ENCODE peak calls at places on chromosomes 4 and X, in nine cellular contexts. One of them, this sample, is unnamed.

GRCh38 chr4:106032851-106033286 is 137.6 kb downstream of the NPNT start:
- DNase-seq in fibroblast of mammary gland: peak
- DNase-seq in uterus: no peak
- DNase-seq in astrocyte of the spinal cord: peak
- DNase-seq in neural progenitor cell: no peak
- DNase-seq in fibroblast of the aortic adventitia: peak
- DNase-seq in IMR-90: no peak
- DNase-seq in PC-9: no peak
- DNase-seq in epithelial cell of proximal tubule: no peak
- DNase-seq in this sample: peak

GRCh38 chrX:47573334-47574095 is 8.7 kb upstream of the TIMP1 start:
- DNase-seq in fibroblast of mammary gland: peak
- DNase-seq in uterus: peak
- DNase-seq in astrocyte of the spinal cord: peak
- DNase-seq in neural progenitor cell: peak
- DNase-seq in fibroblast of the aortic adventitia: peak
- DNase-seq in IMR-90: peak
- DNase-seq in PC-9: no peak
- DNase-seq in epithelial cell of proximal tubule: no peak
- DNase-seq in this sample: peak

GRCh38 chrX:134484039-134484438 is 24.1 kb downstream of the HPRT1 start:
- DNase-seq in fibroblast of mammary gland: peak
- DNase-seq in uterus: no peak
- DNase-seq in astrocyte of the spinal cord: peak
- DNase-seq in neural progenitor cell: peak
- DNase-seq in fibroblast of the aortic adventitia: peak
- DNase-seq in IMR-90: peak
- DNase-seq in PC-9: no peak
- DNase-seq in epithelial cell of proximal tubule: no peak
- DNase-seq in this sample: peak

GRCh38 chr4:34676390-34676789 is 1567.9 kb downstream of the ARAP2 start:
- DNase-seq in fibroblast of mammary gland: no peak
- DNase-seq in uterus: no peak
- DNase-seq in astrocyte of the spinal cord: no peak
- DNase-seq in neural progenitor cell: peak
- DNase-seq in fibroblast of the aortic adventitia: no peak
- DNase-seq in IMR-90: no peak
- DNase-seq in PC-9: peak
- DNase-seq in epithelial cell of proximal tubule: no peak
- DNase-seq in this sample: no peak

GRCh38 chr4:40251366-40251765 is 54.5 kb downstream of the RHOH start:
- DNase-seq in fibroblast of mammary gland: peak
- DNase-seq in uterus: no peak
- DNase-seq in astrocyte of the spinal cord: no peak
- DNase-seq in neural progenitor cell: no peak
- DNase-seq in fibroblast of the aortic adventitia: no peak
- DNase-seq in IMR-90: no peak
- DNase-seq in PC-9: no peak
- DNase-seq in epithelial cell of proximal tubule: no peak
- DNase-seq in this sample: peak

GRCh38 chrX:821311-822178 is 191.0 kb downstream of the SHOX start:
- DNase-seq in fibroblast of mammary gland: no peak
- DNase-seq in uterus: no peak
- DNase-seq in astrocyte of the spinal cord: peak
- DNase-seq in neural progenitor cell: no peak
- DNase-seq in fibroblast of the aortic adventitia: no peak
- DNase-seq in IMR-90: no peak
- DNase-seq in PC-9: no peak
- DNase-seq in epithelial cell of proximal tubule: no peak
- DNase-seq in this sample: no peak

GRCh38 chrX:15336023-15336413 is 695 bp upstream of the PIGA start:
- DNase-seq in fibroblast of mammary gland: peak
- DNase-seq in uterus: no peak
- DNase-seq in astrocyte of the spinal cord: peak
- DNase-seq in neural progenitor cell: peak
- DNase-seq in fibroblast of the aortic adventitia: peak
- DNase-seq in IMR-90: peak
- DNase-seq in PC-9: peak
- DNase-seq in epithelial cell of proximal tubule: peak
- DNase-seq in this sample: peak

GRCh38 chr4:13990596-13991589 is 363.4 kb upstream of the BOD1L1 start:
- DNase-seq in fibroblast of mammary gland: no peak
- DNase-seq in uterus: no peak
- DNase-seq in astrocyte of the spinal cord: no peak
- DNase-seq in neural progenitor cell: peak
- DNase-seq in fibroblast of the aortic adventitia: peak
- DNase-seq in IMR-90: peak
- DNase-seq in PC-9: no peak
- DNase-seq in epithelial cell of proximal tubule: peak
- DNase-seq in this sample: peak

DNA sequence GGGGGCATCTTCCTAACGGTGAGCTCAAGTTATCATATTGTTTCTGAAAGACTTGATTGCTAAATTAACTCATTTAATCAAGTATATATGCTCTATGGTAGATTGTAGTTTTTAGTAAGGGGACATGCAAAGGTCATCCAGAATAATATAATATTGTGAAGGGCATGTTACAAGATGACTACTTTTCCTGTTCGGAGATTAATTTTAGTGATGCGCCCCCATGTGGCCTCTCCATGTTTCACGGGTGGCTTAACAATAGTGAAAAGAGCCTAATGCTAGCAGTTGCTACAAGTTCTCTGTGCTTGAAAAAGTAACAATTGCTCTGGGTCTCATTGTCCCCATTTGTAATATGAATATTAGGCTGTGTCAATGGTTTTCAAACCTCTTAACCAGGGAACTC is 12.2 kb downstream of the SMPX start:
- DNase-seq in fibroblast of mammary gland: peak
- DNase-seq in uterus: no peak
- DNase-seq in astrocyte of the spinal cord: peak
- DNase-seq in neural progenitor cell: peak
- DNase-seq in fibroblast of the aortic adventitia: peak
- DNase-seq in IMR-90: peak
- DNase-seq in PC-9: peak
- DNase-seq in epithelial cell of proximal tubule: no peak
- DNase-seq in this sample: peak
- TF ChIP-seq CTCF in fibroblast of mammary gland: peak
- TF ChIP-seq CTCF in uterus: no peak
- TF ChIP-seq CTCF in astrocyte of the spinal cord: peak
- TF ChIP-seq CTCF in neural progenitor cell: peak
- TF ChIP-seq CTCF in fibroblast of the aortic adventitia: peak
- TF ChIP-seq CTCF in IMR-90: peak
- TF ChIP-seq CTCF in PC-9: peak
- TF ChIP-seq CTCF in epithelial cell of proximal tubule: peak
- TF ChIP-seq CTCF in this sample: peak

GRCh38 chr4:132592340-132592739 is 556.8 kb upstream of the PCDH10 start:
- DNase-seq in fibroblast of mammary gland: no peak
- DNase-seq in uterus: no peak
- DNase-seq in astrocyte of the spinal cord: no peak
- DNase-seq in neural progenitor cell: no peak
- DNase-seq in fibroblast of the aortic adventitia: no peak
- DNase-seq in IMR-90: no peak
- DNase-seq in PC-9: no peak
- DNase-seq in epithelial cell of proximal tubule: no peak
- DNase-seq in this sample: no peak

GRCh38 chr4:132592850-132593249 is 556.2 kb upstream of the PCDH10 start:
- DNase-seq in fibroblast of mammary gland: no peak
- DNase-seq in uterus: no peak
- DNase-seq in astrocyte of the spinal cord: no peak
- DNase-seq in neural progenitor cell: no peak
- DNase-seq in fibroblast of the aortic adventitia: no peak
- DNase-seq in IMR-90: no peak
- DNase-seq in PC-9: no peak
- DNase-seq in epithelial cell of proximal tubule: no peak
- DNase-seq in this sample: no peak

DNA sequence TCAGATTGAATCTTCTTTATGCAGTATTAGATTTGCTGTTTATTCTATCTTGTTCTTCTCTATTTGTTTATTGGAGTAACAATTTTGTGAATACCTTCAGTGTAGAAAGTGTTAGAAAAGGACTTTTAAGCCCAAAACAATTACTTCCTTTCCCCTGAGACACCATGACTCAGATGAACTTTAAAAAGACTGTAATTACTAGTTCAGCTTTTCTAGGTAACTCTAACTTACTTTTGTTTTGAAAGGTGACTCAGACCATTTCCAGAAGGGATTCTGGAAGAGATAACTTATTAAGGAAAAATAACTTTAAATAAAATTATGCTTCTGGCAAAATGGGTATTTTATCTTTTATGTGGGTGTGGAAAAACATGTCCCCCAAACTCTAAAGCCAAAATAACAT is 561.5 kb upstream of the PCDH10 start:
- DNase-seq in fibroblast of mammary gland: no peak
- DNase-seq in uterus: no peak
- DNase-seq in astrocyte of the spinal cord: peak
- DNase-seq in neural progenitor cell: no peak
- DNase-seq in fibroblast of the aortic adventitia: peak
- DNase-seq in IMR-90: no peak
- DNase-seq in PC-9: no peak
- DNase-seq in epithelial cell of proximal tubule: no peak
- DNase-seq in this sample: peak
- H3K4me3 ChIP-seq in fibroblast of mammary gland: no peak
- H3K4me3 ChIP-seq in uterus: no peak
- H3K4me3 ChIP-seq in astrocyte of the spinal cord: no peak
- H3K4me3 ChIP-seq in neural progenitor cell: no peak
- H3K4me3 ChIP-seq in fibroblast of the aortic adventitia: no peak
- H3K4me3 ChIP-seq in IMR-90: no peak
- H3K4me3 ChIP-seq in PC-9: no peak
- H3K4me3 ChIP-seq in epithelial cell of proximal tubule: no peak
- H3K4me3 ChIP-seq in this sample: no peak

GRCh38 chr4:60461551-60461950 is 738.6 kb upstream of the ADGRL3 start:
- DNase-seq in fibroblast of mammary gland: no peak
- DNase-seq in uterus: no peak
- DNase-seq in astrocyte of the spinal cord: no peak
- DNase-seq in neural progenitor cell: no peak
- DNase-seq in fibroblast of the aortic adventitia: no peak
- DNase-seq in IMR-90: no peak
- DNase-seq in PC-9: no peak
- DNase-seq in epithelial cell of proximal tubule: no peak
- DNase-seq in this sample: no peak

DNA sequence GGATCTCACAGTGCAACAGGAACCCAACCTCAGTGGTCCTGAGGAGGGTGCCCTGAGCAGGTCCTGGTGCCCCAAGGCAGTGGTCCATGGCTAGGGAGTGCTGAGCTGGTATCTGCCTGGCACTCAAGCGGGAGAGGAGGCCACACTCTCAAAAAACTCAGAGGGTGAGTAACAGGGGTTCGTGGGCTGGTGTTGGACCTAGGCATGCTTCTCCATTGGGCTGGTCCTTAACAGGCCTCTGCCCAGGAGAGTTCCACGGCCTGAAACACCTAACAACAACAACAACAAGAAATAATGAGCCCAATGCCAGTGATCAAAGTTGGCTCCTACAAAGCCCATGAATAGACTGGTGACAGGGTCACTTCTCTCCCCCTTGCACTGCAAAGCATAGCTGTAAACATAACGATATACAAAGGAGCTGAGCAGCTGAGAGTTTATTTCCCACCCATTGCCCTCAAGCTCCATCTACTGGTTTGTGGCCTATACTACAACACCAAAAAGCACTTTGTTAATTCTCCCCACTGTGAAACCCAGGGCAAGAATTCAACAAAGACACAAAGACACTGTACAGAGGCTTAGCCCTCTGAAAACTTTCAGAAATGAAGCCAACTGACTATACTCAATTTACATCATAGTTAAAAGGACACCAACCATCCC is 736.2 kb upstream of the ADGRL3 start:
- DNase-seq in fibroblast of mammary gland: no peak
- DNase-seq in uterus: no peak
- DNase-seq in astrocyte of the spinal cord: no peak
- DNase-seq in neural progenitor cell: peak
- DNase-seq in fibroblast of the aortic adventitia: no peak
- DNase-seq in IMR-90: no peak
- DNase-seq in PC-9: no peak
- DNase-seq in epithelial cell of proximal tubule: no peak
- DNase-seq in this sample: peak
- TF ChIP-seq CTCF in fibroblast of mammary gland: no peak
- TF ChIP-seq CTCF in uterus: no peak
- TF ChIP-seq CTCF in astrocyte of the spinal cord: peak
- TF ChIP-seq CTCF in neural progenitor cell: peak
- TF ChIP-seq CTCF in fibroblast of the aortic adventitia: peak
- TF ChIP-seq CTCF in IMR-90: peak
- TF ChIP-seq CTCF in PC-9: no peak
- TF ChIP-seq CTCF in epithelial cell of proximal tubule: peak
- TF ChIP-seq CTCF in this sample: peak

GRCh38 chrX:16664059-16664458 is 14.1 kb downstream of the S100G start:
- DNase-seq in fibroblast of mammary gland: peak
- DNase-seq in uterus: no peak
- DNase-seq in astrocyte of the spinal cord: peak
- DNase-seq in neural progenitor cell: no peak
- DNase-seq in fibroblast of the aortic adventitia: peak
- DNase-seq in IMR-90: peak
- DNase-seq in PC-9: no peak
- DNase-seq in epithelial cell of proximal tubule: no peak
- DNase-seq in this sample: peak

GRCh38 chrX:16665089-16665488 is 15.1 kb downstream of the S100G start:
- DNase-seq in fibroblast of mammary gland: peak
- DNase-seq in uterus: no peak
- DNase-seq in astrocyte of the spinal cord: peak
- DNase-seq in neural progenitor cell: no peak
- DNase-seq in fibroblast of the aortic adventitia: peak
- DNase-seq in IMR-90: peak
- DNase-seq in PC-9: no peak
- DNase-seq in epithelial cell of proximal tubule: no peak
- DNase-seq in this sample: peak

GRCh38 chrX:16662402-16662801 is 12.4 kb downstream of the S100G start:
- DNase-seq in fibroblast of mammary gland: no peak
- DNase-seq in uterus: no peak
- DNase-seq in astrocyte of the spinal cord: no peak
- DNase-seq in neural progenitor cell: no peak
- DNase-seq in fibroblast of the aortic adventitia: no peak
- DNase-seq in IMR-90: no peak
- DNase-seq in PC-9: no peak
- DNase-seq in epithelial cell of proximal tubule: no peak
- DNase-seq in this sample: no peak

GRCh38 chrX:16664626-16665025 is 14.7 kb downstream of the S100G start:
- DNase-seq in fibroblast of mammary gland: no peak
- DNase-seq in uterus: no peak
- DNase-seq in astrocyte of the spinal cord: no peak
- DNase-seq in neural progenitor cell: no peak
- DNase-seq in fibroblast of the aortic adventitia: no peak
- DNase-seq in IMR-90: no peak
- DNase-seq in PC-9: no peak
- DNase-seq in epithelial cell of proximal tubule: no peak
- DNase-seq in this sample: peak

GRCh38 chrX:16666541-16666940 is 16.6 kb downstream of the S100G start:
- DNase-seq in fibroblast of mammary gland: peak
- DNase-seq in uterus: no peak
- DNase-seq in astrocyte of the spinal cord: peak
- DNase-seq in neural progenitor cell: peak
- DNase-seq in fibroblast of the aortic adventitia: peak
- DNase-seq in IMR-90: peak
- DNase-seq in PC-9: peak
- DNase-seq in epithelial cell of proximal tubule: no peak
- DNase-seq in this sample: no peak
- H3K4me3 ChIP-seq in fibroblast of mammary gland: no peak
- H3K4me3 ChIP-seq in uterus: no peak
- H3K4me3 ChIP-seq in astrocyte of the spinal cord: no peak
- H3K4me3 ChIP-seq in neural progenitor cell: no peak
- H3K4me3 ChIP-seq in fibroblast of the aortic adventitia: no peak
- H3K4me3 ChIP-seq in IMR-90: no peak
- H3K4me3 ChIP-seq in PC-9: no peak
- H3K4me3 ChIP-seq in epithelial cell of proximal tubule: no peak
- H3K4me3 ChIP-seq in this sample: no peak

This sample was measured in cardiac fibroblast.